ENCODE peak calls at places on chromosomes 6 and 20, in seven cellular contexts. One of them, this sample, is unnamed.
A peak's percentile ranks its signal among the peaks of the same experiment; 100 is the strongest.

GRCh38 chr6:53741417-53741816 is 53.4 kb upstream of the LRRC1 start:
- DNase-seq in SJSA1: no peak
- DNase-seq in body of pancreas: no peak
- DNase-seq in CD4-positive, CD25-positive, alpha-beta regulatory T cell: peak; percentile 79
- DNase-seq in caudate nucleus: no peak
- DNase-seq in PC-9: no peak
- DNase-seq in colonic mucosa: no peak
- DNase-seq in this sample: no peak

GRCh38 chr6:132456700-132457143 is 55.4 kb upstream of the MOXD1 start:
- DNase-seq in colonic mucosa: peak; percentile 18
- DNase-seq in caudate nucleus: no peak
- DNase-seq in PC-9: no peak
- DNase-seq in body of pancreas: peak; percentile 27
- DNase-seq in CD4-positive, CD25-positive, alpha-beta regulatory T cell: no peak
- DNase-seq in SJSA1: no peak
- DNase-seq in this sample: no peak

GRCh38 chr6:62891065-62891647 is 320.1 kb upstream of the FKBP1C start:
- DNase-seq in SJSA1: no peak
- DNase-seq in body of pancreas: no peak
- DNase-seq in caudate nucleus: no peak
- DNase-seq in CD4-positive, CD25-positive, alpha-beta regulatory T cell: peak; percentile 2
- DNase-seq in PC-9: no peak
- DNase-seq in colonic mucosa: no peak
- DNase-seq in this sample: no peak

GRCh38 chr6:70563540-70563939 is 3.2 kb upstream of the SDHAF4 start:
- DNase-seq in SJSA1: no peak
- DNase-seq in body of pancreas: no peak
- DNase-seq in PC-9: no peak
- DNase-seq in caudate nucleus: no peak
- DNase-seq in CD4-positive, CD25-positive, alpha-beta regulatory T cell: no peak
- DNase-seq in colonic mucosa: no peak
- DNase-seq in this sample: no peak

GRCh38 chr6:101294676-101295075 is 98.8 kb upstream of the GRIK2 start:
- DNase-seq in body of pancreas: no peak
- DNase-seq in caudate nucleus: no peak
- DNase-seq in CD4-positive, CD25-positive, alpha-beta regulatory T cell: no peak
- DNase-seq in SJSA1: no peak
- DNase-seq in colonic mucosa: no peak
- DNase-seq in PC-9: no peak
- DNase-seq in this sample: no peak

GRCh38 chr6:94071835-94072234 is 652.5 kb upstream of the EPHA7 start:
- DNase-seq in body of pancreas: no peak
- DNase-seq in caudate nucleus: no peak
- DNase-seq in CD4-positive, CD25-positive, alpha-beta regulatory T cell: no peak
- DNase-seq in SJSA1: no peak
- DNase-seq in colonic mucosa: no peak
- DNase-seq in PC-9: no peak
- DNase-seq in this sample: no peak

GRCh38 chr6:120355822-120356221 is 978.5 kb downstream of the TBC1D32 start:
- DNase-seq in CD4-positive, CD25-positive, alpha-beta regulatory T cell: no peak
- DNase-seq in SJSA1: no peak
- DNase-seq in caudate nucleus: no peak
- DNase-seq in PC-9: no peak
- DNase-seq in body of pancreas: no peak
- DNase-seq in colonic mucosa: no peak
- DNase-seq in this sample: no peak

GRCh38 chr20:8777866-8778265 is 291.0 kb upstream of the PLCB4 start:
- DNase-seq in body of pancreas: no peak
- DNase-seq in PC-9: no peak
- DNase-seq in SJSA1: no peak
- DNase-seq in caudate nucleus: no peak
- DNase-seq in CD4-positive, CD25-positive, alpha-beta regulatory T cell: no peak
- DNase-seq in colonic mucosa: no peak
- DNase-seq in this sample: no peak

GRCh38 chr6:20810732-20811111 is 276.5 kb downstream of the CDKAL1 start:
- DNase-seq in CD4-positive, CD25-positive, alpha-beta regulatory T cell: no peak
- DNase-seq in colonic mucosa: no peak
- DNase-seq in caudate nucleus: no peak
- DNase-seq in SJSA1: no peak
- DNase-seq in body of pancreas: no peak
- DNase-seq in PC-9: no peak
- DNase-seq in this sample: no peak

GRCh38 chr6:11769816-11770545 is 8.6 kb downstream of the ADTRP start:
- DNase-seq in PC-9: peak; percentile 82
- DNase-seq in colonic mucosa: peak; percentile 54
- DNase-seq in caudate nucleus: no peak
- DNase-seq in body of pancreas: no peak
- DNase-seq in CD4-positive, CD25-positive, alpha-beta regulatory T cell: no peak
- DNase-seq in SJSA1: no peak
- DNase-seq in this sample: no peak

GRCh38 chr6:129749749-129750120 is 39.8 kb upstream of the ARHGAP18 start:
- DNase-seq in caudate nucleus: no peak
- DNase-seq in PC-9: no peak
- DNase-seq in SJSA1: no peak
- DNase-seq in body of pancreas: peak; percentile 8
- DNase-seq in colonic mucosa: no peak
- DNase-seq in CD4-positive, CD25-positive, alpha-beta regulatory T cell: peak; percentile 86
- DNase-seq in this sample: no peak

GRCh38 chr20:20594171-20594530 is 118.3 kb downstream of the RALGAPA2 start:
- DNase-seq in CD4-positive, CD25-positive, alpha-beta regulatory T cell: peak; percentile 49
- DNase-seq in body of pancreas: no peak
- DNase-seq in caudate nucleus: no peak
- DNase-seq in colonic mucosa: no peak
- DNase-seq in SJSA1: no peak
- DNase-seq in PC-9: no peak
- DNase-seq in this sample: no peak

GRCh38 chr6:40999498-41000070 is 39.4 kb downstream of the UNC5CL start:
- DNase-seq in CD4-positive, CD25-positive, alpha-beta regulatory T cell: peak; percentile 37
- DNase-seq in colonic mucosa: peak; percentile 67
- DNase-seq in body of pancreas: peak; percentile 90
- DNase-seq in PC-9: no peak
- DNase-seq in caudate nucleus: no peak
- DNase-seq in SJSA1: peak; percentile 55
- DNase-seq in this sample: peak; percentile 81

GRCh38 chr20:60465993-60466682 is 507.9 kb downstream of the CDH26 start:
- DNase-seq in caudate nucleus: no peak
- DNase-seq in CD4-positive, CD25-positive, alpha-beta regulatory T cell: no peak
- DNase-seq in PC-9: no peak
- DNase-seq in colonic mucosa: no peak
- DNase-seq in body of pancreas: no peak
- DNase-seq in SJSA1: no peak
- DNase-seq in this sample: no peak

GRCh38 chr20:38999217-38999616 is 37.1 kb downstream of the DHX35 start:
- DNase-seq in body of pancreas: no peak
- DNase-seq in CD4-positive, CD25-positive, alpha-beta regulatory T cell: no peak
- DNase-seq in caudate nucleus: no peak
- DNase-seq in PC-9: no peak
- DNase-seq in colonic mucosa: no peak
- DNase-seq in SJSA1: no peak
- DNase-seq in this sample: no peak

GRCh38 chr20:13771853-13772453 is 12.8 kb downstream of the ESF1 start:
- DNase-seq in body of pancreas: no peak
- DNase-seq in CD4-positive, CD25-positive, alpha-beta regulatory T cell: peak; percentile 33
- DNase-seq in caudate nucleus: no peak
- DNase-seq in PC-9: peak; percentile 43
- DNase-seq in colonic mucosa: no peak
- DNase-seq in SJSA1: no peak
- DNase-seq in this sample: no peak

GRCh38 chr6:47147175-47147727 is 105.1 kb upstream of the ADGRF1 start:
- DNase-seq in caudate nucleus: no peak
- DNase-seq in CD4-positive, CD25-positive, alpha-beta regulatory T cell: no peak
- DNase-seq in SJSA1: no peak
- DNase-seq in body of pancreas: no peak
- DNase-seq in PC-9: no peak
- DNase-seq in colonic mucosa: no peak
- DNase-seq in this sample: no peak

GRCh38 chr6:140960566-140960965 is 1172.2 kb upstream of the GJE1 start:
- DNase-seq in body of pancreas: no peak
- DNase-seq in SJSA1: no peak
- DNase-seq in PC-9: no peak
- DNase-seq in caudate nucleus: no peak
- DNase-seq in colonic mucosa: no peak
- DNase-seq in CD4-positive, CD25-positive, alpha-beta regulatory T cell: no peak
- DNase-seq in this sample: no peak

GRCh38 chr20:41395669-41396664 is 29.3 kb upstream of the EMILIN3 start:
- DNase-seq in colonic mucosa: no peak
- DNase-seq in caudate nucleus: no peak
- DNase-seq in SJSA1: no peak
- DNase-seq in body of pancreas: no peak
- DNase-seq in CD4-positive, CD25-positive, alpha-beta regulatory T cell: no peak
- DNase-seq in PC-9: peak; percentile 30
- DNase-seq in this sample: no peak

GRCh38 chr6:110066091-110066490 is 88.0 kb downstream of the GPR6 start:
- DNase-seq in colonic mucosa: no peak
- DNase-seq in body of pancreas: no peak
- DNase-seq in CD4-positive, CD25-positive, alpha-beta regulatory T cell: no peak
- DNase-seq in PC-9: no peak
- DNase-seq in SJSA1: no peak
- DNase-seq in caudate nucleus: no peak
- DNase-seq in this sample: no peak

GRCh38 chr20:57481281-57481711 is 43.6 kb downstream of the CTCFL start:
- DNase-seq in CD4-positive, CD25-positive, alpha-beta regulatory T cell: no peak
- DNase-seq in PC-9: no peak
- DNase-seq in body of pancreas: no peak
- DNase-seq in colonic mucosa: no peak
- DNase-seq in SJSA1: no peak
- DNase-seq in caudate nucleus: no peak
- DNase-seq in this sample: no peak

GRCh38 chr6:37646986-37647764 is 50.5 kb downstream of the MDGA1 start:
- DNase-seq in body of pancreas: no peak
- DNase-seq in SJSA1: no peak
- DNase-seq in PC-9: no peak
- DNase-seq in colonic mucosa: no peak
- DNase-seq in CD4-positive, CD25-positive, alpha-beta regulatory T cell: no peak
- DNase-seq in caudate nucleus: no peak
- DNase-seq in this sample: no peak

DNA sequence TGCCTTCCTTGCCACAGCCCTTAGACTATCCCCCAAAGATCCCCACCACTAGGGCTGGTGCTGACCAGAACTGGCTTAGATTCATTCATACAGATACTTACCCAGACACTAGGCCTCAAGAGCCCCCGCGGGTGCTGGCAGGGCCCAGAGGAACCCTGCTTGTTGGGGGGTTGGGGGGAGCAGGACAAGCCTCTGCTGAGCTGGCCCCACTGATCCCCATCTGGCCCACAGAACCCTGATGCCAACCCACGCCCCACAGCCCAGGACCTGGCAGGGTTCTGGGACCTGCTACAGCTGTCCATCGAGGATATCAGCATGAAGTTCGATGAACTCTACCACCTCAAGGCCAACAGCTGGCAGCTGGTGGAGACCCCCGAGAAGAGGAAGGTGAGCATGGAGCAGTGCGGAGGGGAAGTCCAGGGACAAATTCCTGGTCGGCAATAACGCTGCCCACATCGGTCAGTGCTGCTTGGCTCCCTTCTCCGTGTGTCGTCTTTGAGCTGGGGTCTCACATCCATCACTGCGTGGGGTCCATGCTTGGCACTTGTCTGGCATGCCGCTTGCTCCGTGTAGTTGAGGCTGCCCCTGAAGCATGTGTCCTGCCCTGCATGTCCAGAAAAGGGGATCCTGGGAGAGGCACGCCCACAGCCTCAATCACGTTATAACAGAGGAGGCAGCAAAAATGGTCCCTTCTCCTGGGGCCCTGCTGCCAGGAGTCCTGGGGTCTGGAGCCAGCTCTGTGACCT is 15.5 kb upstream of the MYL9 start:
- DNase-seq in PC-9: no peak
- DNase-seq in colonic mucosa: no peak
- DNase-seq in SJSA1: no peak
- DNase-seq in CD4-positive, CD25-positive, alpha-beta regulatory T cell: no peak
- DNase-seq in body of pancreas: no peak
- DNase-seq in caudate nucleus: no peak
- DNase-seq in this sample: no peak
- H3K27ac ChIP-seq in PC-9: no peak overlapping the region
- H3K27ac ChIP-seq in colonic mucosa: no peak overlapping the region
- H3K27ac ChIP-seq in SJSA1: no peak overlapping the region
- H3K27ac ChIP-seq in CD4-positive, CD25-positive, alpha-beta regulatory T cell: no peak overlapping the region
- H3K27ac ChIP-seq in body of pancreas: no peak overlapping the region
- H3K27ac ChIP-seq in caudate nucleus: no peak overlapping the region
- H3K27ac ChIP-seq in this sample: no peak overlapping the region

GRCh38 chr6:33994198-33995045 is 151.5 kb downstream of the GRM4 start:
- DNase-seq in SJSA1: no peak
- DNase-seq in CD4-positive, CD25-positive, alpha-beta regulatory T cell: no peak
- DNase-seq in colonic mucosa: peak; percentile 18
- DNase-seq in caudate nucleus: no peak
- DNase-seq in body of pancreas: no peak
- DNase-seq in PC-9: no peak
- DNase-seq in this sample: no peak
- H3K27ac ChIP-seq in SJSA1: no peak overlapping the region
- H3K27ac ChIP-seq in CD4-positive, CD25-positive, alpha-beta regulatory T cell: no peak overlapping the region
- H3K27ac ChIP-seq in colonic mucosa: no peak overlapping the region
- H3K27ac ChIP-seq in caudate nucleus: no peak overlapping the region
- H3K27ac ChIP-seq in body of pancreas: peak overlapping the region; percentile 57
- H3K27ac ChIP-seq in PC-9: no peak overlapping the region
- H3K27ac ChIP-seq in this sample: no peak overlapping the region

GRCh38 chr20:5886788-5887187 is 63.5 kb downstream of the TRMT6 start:
- DNase-seq in SJSA1: no peak
- DNase-seq in CD4-positive, CD25-positive, alpha-beta regulatory T cell: no peak
- DNase-seq in caudate nucleus: no peak
- DNase-seq in colonic mucosa: no peak
- DNase-seq in body of pancreas: peak; percentile 16
- DNase-seq in PC-9: no peak
- DNase-seq in this sample: no peak

GRCh38 chr20:5885866-5886265 is 64.5 kb downstream of the TRMT6 start:
- DNase-seq in body of pancreas: no peak
- DNase-seq in CD4-positive, CD25-positive, alpha-beta regulatory T cell: peak; percentile 48
- DNase-seq in caudate nucleus: no peak
- DNase-seq in SJSA1: no peak
- DNase-seq in PC-9: no peak
- DNase-seq in colonic mucosa: no peak
- DNase-seq in this sample: no peak

GRCh38 chr20:5888051-5888450 is 62.3 kb downstream of the TRMT6 start:
- DNase-seq in PC-9: no peak
- DNase-seq in caudate nucleus: no peak
- DNase-seq in body of pancreas: no peak
- DNase-seq in colonic mucosa: no peak
- DNase-seq in CD4-positive, CD25-positive, alpha-beta regulatory T cell: no peak
- DNase-seq in SJSA1: no peak
- DNase-seq in this sample: no peak

GRCh38 chr20:5884465-5885335 is 65.6 kb downstream of the TRMT6 start:
- DNase-seq in SJSA1: no peak
- DNase-seq in PC-9: no peak
- DNase-seq in body of pancreas: no peak
- DNase-seq in colonic mucosa: no peak
- DNase-seq in CD4-positive, CD25-positive, alpha-beta regulatory T cell: no peak
- DNase-seq in caudate nucleus: no peak
- DNase-seq in this sample: no peak

GRCh38 chr20:5887386-5887785 is 62.9 kb downstream of the TRMT6 start:
- DNase-seq in PC-9: no peak
- DNase-seq in caudate nucleus: no peak
- DNase-seq in colonic mucosa: no peak
- DNase-seq in SJSA1: no peak
- DNase-seq in body of pancreas: no peak
- DNase-seq in CD4-positive, CD25-positive, alpha-beta regulatory T cell: no peak
- DNase-seq in this sample: no peak
- H3K27ac ChIP-seq in PC-9: no peak overlapping the region
- H3K27ac ChIP-seq in caudate nucleus: no peak overlapping the region
- H3K27ac ChIP-seq in colonic mucosa: no peak overlapping the region
- H3K27ac ChIP-seq in SJSA1: no peak overlapping the region
- H3K27ac ChIP-seq in body of pancreas: no peak overlapping the region
- H3K27ac ChIP-seq in CD4-positive, CD25-positive, alpha-beta regulatory T cell: no peak overlapping the region
- H3K27ac ChIP-seq in this sample: no peak overlapping the region

DNA sequence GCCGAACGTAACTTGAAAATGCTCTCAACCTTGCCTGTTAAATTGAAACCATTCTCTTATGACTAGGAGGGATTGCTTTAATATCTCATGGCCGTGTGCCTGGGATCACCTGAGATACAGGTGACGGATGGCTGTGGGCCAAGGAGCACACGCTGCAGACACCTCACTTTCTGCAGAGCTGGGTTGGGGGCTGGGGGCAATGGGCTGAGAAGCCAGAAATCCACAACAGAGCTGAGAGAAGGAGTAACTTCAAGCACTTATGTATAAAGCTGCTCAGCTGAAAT is 170.9 kb downstream of the DTNBP1 start:
- DNase-seq in body of pancreas: no peak
- DNase-seq in caudate nucleus: no peak
- DNase-seq in colonic mucosa: no peak
- DNase-seq in CD4-positive, CD25-positive, alpha-beta regulatory T cell: no peak
- DNase-seq in SJSA1: no peak
- DNase-seq in PC-9: no peak
- DNase-seq in this sample: no peak
- H3K27ac ChIP-seq in body of pancreas: no peak overlapping the region
- H3K27ac ChIP-seq in caudate nucleus: no peak overlapping the region
- H3K27ac ChIP-seq in colonic mucosa: no peak overlapping the region
- H3K27ac ChIP-seq in CD4-positive, CD25-positive, alpha-beta regulatory T cell: no peak overlapping the region
- H3K27ac ChIP-seq in SJSA1: no peak overlapping the region
- H3K27ac ChIP-seq in PC-9: no peak overlapping the region
- H3K27ac ChIP-seq in this sample: no peak overlapping the region

This sample was measured in aorta.